ENCODE peak calls at places on chromosome 7, in nine cellular contexts. M is putamen, C is psoas muscle, S is cardiac fibroblast, V is fibroblast of the conjunctiva, T is OCI-M1, A is activated T-helper 1 cell treated with Interleukin-2 at 50 U/mL for 16 hours, R is kidney glomerular epithelial cell, F is cardiac muscle cell. Z is an unnamed sample.

GRCh38 chr7:123816916-123817315 is 28.1 kb upstream of the HYAL4 start:
- DNase-seq in C (no peak), A (no peak), F (no peak), M (no peak), V (no peak), S (no peak), T (no peak), R (no peak), Z (no peak)

GRCh38 chr7:90180649-90181048 is 26.4 kb downstream of the STEAP1 start:
- DNase-seq in S (peak; percentile 66), M (no peak), V (no peak), T (peak; percentile 34), F (no peak), R (no peak), A (no peak), C (no peak), Z (no peak)

GRCh38 chr7:106514887-106515286 is 146.1 kb downstream of the CCDC71L start:
- DNase-seq in C (no peak), A (no peak), M (no peak), T (no peak), V (no peak), S (no peak), R (no peak), F (no peak), Z (no peak)

GRCh38 chr7:15463801-15464761 is 97.7 kb downstream of the AGMO start:
- DNase-seq in R (no peak), V (peak; percentile 26), S (peak; percentile 76), A (no peak), F (no peak), M (no peak), T (no peak), C (no peak), Z (no peak)

GRCh38 chr7:12889391-12889790 is 202.0 kb downstream of the ARL4A start:
- DNase-seq in V (no peak), F (no peak), M (no peak), R (no peak), A (no peak), T (no peak), S (peak; percentile 38), C (no peak), Z (no peak)

GRCh38 chr7:47908726-47909125 is 39.5 kb downstream of the PKD1L1 start:
- DNase-seq in F (no peak), R (no peak), M (no peak), A (no peak), V (no peak), C (no peak), S (no peak), T (no peak), Z (no peak)

GRCh38 chr7:2478387-2478760 is 2.2 kb upstream of the GRIFIN start:
- DNase-seq in V (no peak), T (peak; percentile 2), S (peak; percentile 45), M (no peak), R (no peak), A (no peak), C (peak; percentile 79), F (no peak), Z (peak; percentile 28)

GRCh38 chr7:786472-787255 is 45.6 kb upstream of the SUN1 start:
- DNase-seq in F (peak; percentile 80), M (peak; percentile 22), R (peak; percentile 39), V (no peak), A (peak; percentile 53), S (peak; percentile 66), C (peak; percentile 78), T (peak; percentile 54), Z (peak; percentile 44)

GRCh38 chr7:22607180-22607579 is 107.2 kb upstream of the STEAP1B start:
- DNase-seq in A (no peak), S (no peak), V (no peak), R (peak; percentile 8), C (no peak), F (no peak), M (no peak), T (no peak), Z (no peak)

GRCh38 chr7:46969303-46970130 is 612.4 kb downstream of the TNS3 start:
- DNase-seq in S (peak; percentile 24), C (no peak), V (no peak), T (no peak), R (peak; percentile 78), A (no peak), F (no peak), M (no peak), Z (no peak)

GRCh38 chr7:91357379-91357778 is 93.1 kb downstream of the FZD1 start:
- DNase-seq in V (peak; percentile 3), S (no peak), M (no peak), F (peak; percentile 14), T (no peak), C (no peak), A (no peak), R (peak; percentile 14), Z (no peak)

GRCh38 chr7:47776335-47776734 is 171.9 kb downstream of the PKD1L1 start:
- DNase-seq in M (no peak), S (no peak), V (no peak), C (no peak), R (no peak), F (no peak), A (no peak), T (no peak), Z (no peak)

GRCh38 chr7:48337012-48337621 is 165.9 kb downstream of the ABCA13 start:
- DNase-seq in T (peak; percentile 5), S (peak; percentile 57), F (peak; percentile 53), M (no peak), V (no peak), A (no peak), R (peak; percentile 2), C (no peak), Z (peak; percentile 48)

GRCh38 chr7:18976715-18977466 is 140.5 kb downstream of the TWIST1 start:
- DNase-seq in M (no peak), A (no peak), F (no peak), V (no peak), R (no peak), T (no peak), C (no peak), S (no peak), Z (no peak)